ENCODE peak calls at places on chromosomes 12 and 14, in ten cellular contexts. One of them, this sample, is unnamed.

GRCh38 chr12:13165578-13166120 is 30.9 kb upstream of the EMP1 start:
- DNase-seq in endodermal cell: peak
- DNase-seq in A549: peak
- DNase-seq in upper lobe of right lung: peak
- DNase-seq in adrenal gland: peak
- DNase-seq in fibroblast of villous mesenchyme: peak
- DNase-seq in fibroblast of pulmonary artery: peak
- DNase-seq in fibroblast of mammary gland: peak
- DNase-seq in foreskin fibroblast: peak
- DNase-seq in astrocyte of the spinal cord: peak
- DNase-seq in this sample: peak

GRCh38 chr12:89072303-89073026 is 279.8 kb downstream of the DUSP6 start:
- DNase-seq in endodermal cell: no peak
- DNase-seq in A549: no peak
- DNase-seq in upper lobe of right lung: no peak
- DNase-seq in adrenal gland: no peak
- DNase-seq in fibroblast of villous mesenchyme: no peak
- DNase-seq in fibroblast of pulmonary artery: no peak
- DNase-seq in fibroblast of mammary gland: no peak
- DNase-seq in foreskin fibroblast: no peak
- DNase-seq in astrocyte of the spinal cord: no peak
- DNase-seq in this sample: no peak

GRCh38 chr12:24012528-24012927 is 63.1 kb upstream of the SOX5 start:
- DNase-seq in endodermal cell: no peak
- DNase-seq in A549: no peak
- DNase-seq in upper lobe of right lung: no peak
- DNase-seq in adrenal gland: no peak
- DNase-seq in fibroblast of villous mesenchyme: no peak
- DNase-seq in fibroblast of pulmonary artery: peak
- DNase-seq in fibroblast of mammary gland: peak
- DNase-seq in foreskin fibroblast: no peak
- DNase-seq in astrocyte of the spinal cord: peak
- DNase-seq in this sample: peak

GRCh38 chr12:112809684-112810083 is 18.1 kb downstream of the RPH3A start:
- DNase-seq in endodermal cell: peak
- DNase-seq in A549: no peak
- DNase-seq in upper lobe of right lung: no peak
- DNase-seq in adrenal gland: peak
- DNase-seq in fibroblast of villous mesenchyme: no peak
- DNase-seq in fibroblast of pulmonary artery: no peak
- DNase-seq in fibroblast of mammary gland: no peak
- DNase-seq in foreskin fibroblast: no peak
- DNase-seq in astrocyte of the spinal cord: no peak
- DNase-seq in this sample: no peak

GRCh38 chr14:63632932-63633514 is 8.6 kb downstream of the WDR89 start:
- DNase-seq in endodermal cell: no peak
- DNase-seq in A549: peak
- DNase-seq in upper lobe of right lung: no peak
- DNase-seq in adrenal gland: no peak
- DNase-seq in fibroblast of villous mesenchyme: peak
- DNase-seq in fibroblast of pulmonary artery: peak
- DNase-seq in fibroblast of mammary gland: peak
- DNase-seq in foreskin fibroblast: no peak
- DNase-seq in astrocyte of the spinal cord: peak
- DNase-seq in this sample: peak

GRCh38 chr12:85835810-85836715 is at the start of gene RASSF9:
- DNase-seq in endodermal cell: peak
- DNase-seq in A549: peak
- DNase-seq in upper lobe of right lung: peak
- DNase-seq in adrenal gland: peak
- DNase-seq in fibroblast of villous mesenchyme: peak
- DNase-seq in fibroblast of pulmonary artery: peak
- DNase-seq in fibroblast of mammary gland: peak
- DNase-seq in foreskin fibroblast: peak
- DNase-seq in astrocyte of the spinal cord: peak
- DNase-seq in this sample: peak

GRCh38 chr14:55705651-55706340 is 125.8 kb downstream of the KTN1 start:
- DNase-seq in endodermal cell: no peak
- DNase-seq in A549: peak
- DNase-seq in upper lobe of right lung: peak
- DNase-seq in adrenal gland: no peak
- DNase-seq in fibroblast of villous mesenchyme: no peak
- DNase-seq in fibroblast of pulmonary artery: no peak
- DNase-seq in fibroblast of mammary gland: no peak
- DNase-seq in foreskin fibroblast: no peak
- DNase-seq in astrocyte of the spinal cord: no peak
- DNase-seq in this sample: peak

GRCh38 chr14:97036096-97036852 is 239.1 kb downstream of the VRK1 start:
- DNase-seq in endodermal cell: no peak
- DNase-seq in A549: no peak
- DNase-seq in upper lobe of right lung: no peak
- DNase-seq in adrenal gland: no peak
- DNase-seq in fibroblast of villous mesenchyme: no peak
- DNase-seq in fibroblast of pulmonary artery: no peak
- DNase-seq in fibroblast of mammary gland: no peak
- DNase-seq in foreskin fibroblast: no peak
- DNase-seq in astrocyte of the spinal cord: no peak
- DNase-seq in this sample: no peak

GRCh38 chr12:94488449-94488848 is 28.8 kb upstream of the CEP83 start:
- DNase-seq in endodermal cell: no peak
- DNase-seq in A549: no peak
- DNase-seq in upper lobe of right lung: no peak
- DNase-seq in adrenal gland: no peak
- DNase-seq in fibroblast of villous mesenchyme: no peak
- DNase-seq in fibroblast of pulmonary artery: no peak
- DNase-seq in fibroblast of mammary gland: no peak
- DNase-seq in foreskin fibroblast: no peak
- DNase-seq in astrocyte of the spinal cord: peak
- DNase-seq in this sample: no peak

GRCh38 chr12:91565246-91565645 is 382.6 kb upstream of the DCN start:
- DNase-seq in endodermal cell: no peak
- DNase-seq in A549: no peak
- DNase-seq in upper lobe of right lung: no peak
- DNase-seq in adrenal gland: no peak
- DNase-seq in fibroblast of villous mesenchyme: peak
- DNase-seq in fibroblast of pulmonary artery: peak
- DNase-seq in fibroblast of mammary gland: peak
- DNase-seq in foreskin fibroblast: peak
- DNase-seq in astrocyte of the spinal cord: peak
- DNase-seq in this sample: peak

GRCh38 chr14:59041308-59041707 is 147.2 kb upstream of the DAAM1 start:
- DNase-seq in endodermal cell: no peak
- DNase-seq in A549: no peak
- DNase-seq in upper lobe of right lung: no peak
- DNase-seq in adrenal gland: no peak
- DNase-seq in fibroblast of villous mesenchyme: no peak
- DNase-seq in fibroblast of pulmonary artery: no peak
- DNase-seq in fibroblast of mammary gland: no peak
- DNase-seq in foreskin fibroblast: no peak
- DNase-seq in astrocyte of the spinal cord: no peak
- DNase-seq in this sample: no peak

GRCh38 chr14:84468153-84468552 is 1061.8 kb upstream of the FLRT2 start:
- DNase-seq in endodermal cell: no peak
- DNase-seq in A549: no peak
- DNase-seq in upper lobe of right lung: no peak
- DNase-seq in adrenal gland: no peak
- DNase-seq in fibroblast of villous mesenchyme: peak
- DNase-seq in fibroblast of pulmonary artery: no peak
- DNase-seq in fibroblast of mammary gland: no peak
- DNase-seq in foreskin fibroblast: peak
- DNase-seq in astrocyte of the spinal cord: no peak
- DNase-seq in this sample: no peak

GRCh38 chr14:65696801-65697200 is 284.3 kb downstream of the FUT8 start:
- DNase-seq in endodermal cell: no peak
- DNase-seq in A549: no peak
- DNase-seq in upper lobe of right lung: no peak
- DNase-seq in adrenal gland: no peak
- DNase-seq in fibroblast of villous mesenchyme: no peak
- DNase-seq in fibroblast of pulmonary artery: no peak
- DNase-seq in fibroblast of mammary gland: peak
- DNase-seq in foreskin fibroblast: no peak
- DNase-seq in astrocyte of the spinal cord: peak
- DNase-seq in this sample: no peak

DNA sequence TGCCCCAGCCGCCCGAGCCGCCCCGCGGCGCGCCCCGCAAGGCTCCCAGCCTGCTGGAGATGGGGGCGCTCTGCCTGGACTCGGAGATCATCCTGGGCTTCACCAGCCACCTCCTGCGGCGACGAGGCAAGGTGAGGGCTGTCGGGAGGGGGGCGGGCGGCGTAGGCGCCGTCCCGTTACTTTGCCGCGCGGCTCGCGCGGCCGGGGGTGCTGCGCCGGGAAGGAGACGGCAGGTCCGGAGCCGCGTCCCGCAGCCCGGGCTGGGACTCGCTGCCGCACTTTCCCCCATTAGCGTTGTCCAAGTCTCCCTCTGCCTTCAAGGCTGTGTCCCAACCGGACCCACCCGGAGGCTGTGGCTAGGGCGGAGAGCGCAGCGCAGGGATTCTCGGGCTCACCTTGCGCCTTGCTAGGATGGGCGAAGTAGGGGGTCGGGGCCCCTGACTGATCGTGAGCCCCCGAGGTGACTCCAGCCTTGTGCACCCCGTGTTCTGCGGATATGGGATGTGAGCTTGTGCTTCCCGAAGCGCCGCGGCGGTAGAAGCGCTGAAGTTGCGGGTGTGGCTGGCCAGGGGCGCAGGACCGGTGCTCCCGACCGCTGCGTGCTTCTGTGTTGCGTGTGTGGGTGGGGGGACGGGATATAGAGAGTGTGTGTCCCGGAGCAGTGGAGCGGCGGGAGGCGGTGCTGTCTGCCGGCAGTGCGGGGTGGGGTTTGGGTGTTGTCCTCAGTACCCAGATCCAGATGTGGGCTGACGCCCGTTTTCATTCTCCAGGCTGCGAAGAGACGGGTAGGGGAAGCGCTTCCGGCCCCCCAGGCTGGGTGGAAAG is 1.7 kb upstream of the KIF26A start:
- DNase-seq in endodermal cell: peak
- DNase-seq in A549: peak
- DNase-seq in upper lobe of right lung: peak
- DNase-seq in adrenal gland: no peak
- DNase-seq in fibroblast of villous mesenchyme: no peak
- DNase-seq in fibroblast of pulmonary artery: no peak
- DNase-seq in fibroblast of mammary gland: no peak
- DNase-seq in foreskin fibroblast: no peak
- DNase-seq in astrocyte of the spinal cord: no peak
- DNase-seq in this sample: no peak
- H3K4me3 ChIP-seq in endodermal cell: peak
- H3K4me3 ChIP-seq in A549: peak
- H3K4me3 ChIP-seq in upper lobe of right lung: no peak
- H3K4me3 ChIP-seq in adrenal gland: no peak
- H3K4me3 ChIP-seq in fibroblast of villous mesenchyme: no peak
- H3K4me3 ChIP-seq in fibroblast of pulmonary artery: no peak
- H3K4me3 ChIP-seq in fibroblast of mammary gland: no peak
- H3K4me3 ChIP-seq in foreskin fibroblast: peak
- H3K4me3 ChIP-seq in astrocyte of the spinal cord: no peak
- H3K4me3 ChIP-seq in this sample: peak

DNA sequence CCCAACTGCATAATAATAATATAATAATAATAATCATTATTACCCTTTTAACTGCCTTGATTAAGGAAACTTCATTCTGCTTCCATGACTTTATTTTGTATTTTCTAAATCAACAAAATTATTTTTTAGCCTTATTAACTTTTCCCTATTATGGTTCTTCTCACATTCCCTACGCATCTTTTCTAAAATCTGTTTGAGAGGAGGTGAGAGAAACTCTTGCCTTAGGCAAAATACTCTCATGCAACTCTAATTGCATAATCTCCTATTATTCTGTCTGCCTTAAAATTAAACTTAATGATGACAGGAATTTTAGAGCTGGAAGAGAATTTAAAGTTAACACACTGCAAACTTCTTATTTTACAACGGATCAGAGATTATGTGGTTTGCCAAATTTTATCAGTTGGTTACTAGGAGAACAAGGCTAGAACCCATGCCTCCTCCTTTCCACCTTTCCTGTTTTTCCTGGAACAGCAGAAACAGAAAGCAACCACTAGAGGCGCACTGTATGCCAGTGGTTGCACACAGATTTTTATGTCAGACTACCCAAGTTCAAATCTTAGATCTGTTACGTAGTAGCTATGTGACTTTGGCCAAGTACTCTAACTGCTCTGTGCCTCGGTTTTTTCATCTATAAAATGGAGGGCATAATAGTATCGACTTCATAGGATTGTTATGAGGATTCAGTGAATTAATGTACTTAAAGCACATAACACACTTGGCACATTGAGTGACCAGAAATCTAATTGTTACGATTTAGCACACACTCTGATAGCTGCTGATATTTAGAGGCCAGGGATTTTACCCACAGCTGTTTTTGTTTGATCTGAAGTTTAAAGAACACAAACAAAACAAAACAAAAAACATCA is 4.4 kb upstream of the BRMS1L start:
- DNase-seq in endodermal cell: no peak
- DNase-seq in A549: peak
- DNase-seq in upper lobe of right lung: no peak
- DNase-seq in adrenal gland: no peak
- DNase-seq in fibroblast of villous mesenchyme: peak
- DNase-seq in fibroblast of pulmonary artery: peak
- DNase-seq in fibroblast of mammary gland: peak
- DNase-seq in foreskin fibroblast: no peak
- DNase-seq in astrocyte of the spinal cord: peak
- DNase-seq in this sample: peak
- TF ChIP-seq CTCF in endodermal cell: peak
- TF ChIP-seq CTCF in A549: peak
- TF ChIP-seq CTCF in upper lobe of right lung: peak
- TF ChIP-seq CTCF in adrenal gland: peak
- TF ChIP-seq CTCF in fibroblast of villous mesenchyme: peak
- TF ChIP-seq CTCF in fibroblast of pulmonary artery: peak
- TF ChIP-seq CTCF in fibroblast of mammary gland: peak
- TF ChIP-seq CTCF in foreskin fibroblast: peak
- TF ChIP-seq CTCF in astrocyte of the spinal cord: peak
- TF ChIP-seq CTCF in this sample: peak

GRCh38 chr12:26935636-26936378 is 2.0 kb downstream of the INTS13 start:
- DNase-seq in endodermal cell: no peak
- DNase-seq in A549: no peak
- DNase-seq in upper lobe of right lung: no peak
- DNase-seq in adrenal gland: no peak
- DNase-seq in fibroblast of villous mesenchyme: no peak
- DNase-seq in fibroblast of pulmonary artery: no peak
- DNase-seq in fibroblast of mammary gland: no peak
- DNase-seq in foreskin fibroblast: no peak
- DNase-seq in astrocyte of the spinal cord: no peak
- DNase-seq in this sample: no peak
- H3K4me3 ChIP-seq in endodermal cell: peak
- H3K4me3 ChIP-seq in A549: no peak
- H3K4me3 ChIP-seq in upper lobe of right lung: peak
- H3K4me3 ChIP-seq in adrenal gland: no peak
- H3K4me3 ChIP-seq in fibroblast of villous mesenchyme: peak
- H3K4me3 ChIP-seq in fibroblast of pulmonary artery: peak
- H3K4me3 ChIP-seq in fibroblast of mammary gland: peak
- H3K4me3 ChIP-seq in foreskin fibroblast: peak
- H3K4me3 ChIP-seq in astrocyte of the spinal cord: no peak
- H3K4me3 ChIP-seq in this sample: no peak

DNA sequence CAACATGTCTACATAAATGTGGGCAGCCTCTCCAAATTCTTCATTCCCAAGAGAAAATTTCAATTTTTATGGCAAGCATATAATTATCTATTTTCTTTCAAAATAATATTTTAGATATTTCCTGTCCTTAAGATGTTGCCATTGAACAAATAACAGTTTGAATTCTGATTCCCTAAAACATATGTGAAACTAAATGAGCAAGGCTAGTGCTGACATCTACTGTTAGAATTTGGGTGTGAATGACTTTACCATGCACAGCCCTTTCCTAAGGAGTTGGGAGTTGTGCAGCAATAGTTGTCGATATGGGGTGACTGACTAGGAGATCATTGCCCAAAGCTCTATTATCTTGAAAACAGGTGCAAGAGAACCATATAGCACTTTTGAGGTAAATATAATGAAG is 108.2 kb upstream of the SLC38A4 start:
- DNase-seq in endodermal cell: no peak
- DNase-seq in A549: peak
- DNase-seq in upper lobe of right lung: no peak
- DNase-seq in adrenal gland: no peak
- DNase-seq in fibroblast of villous mesenchyme: peak
- DNase-seq in fibroblast of pulmonary artery: peak
- DNase-seq in fibroblast of mammary gland: peak
- DNase-seq in foreskin fibroblast: peak
- DNase-seq in astrocyte of the spinal cord: peak
- DNase-seq in this sample: peak
- TF ChIP-seq CTCF in endodermal cell: peak
- TF ChIP-seq CTCF in A549: peak
- TF ChIP-seq CTCF in upper lobe of right lung: peak
- TF ChIP-seq CTCF in adrenal gland: peak
- TF ChIP-seq CTCF in fibroblast of villous mesenchyme: peak
- TF ChIP-seq CTCF in fibroblast of pulmonary artery: peak
- TF ChIP-seq CTCF in fibroblast of mammary gland: peak
- TF ChIP-seq CTCF in foreskin fibroblast: peak
- TF ChIP-seq CTCF in astrocyte of the spinal cord: peak
- TF ChIP-seq CTCF in this sample: peak